ENCODE peak calls at places on chromosomes 6 and 20, in four cellular contexts. C, G, V and R are unnamed samples.

GRCh38 chr6:89589297-89590074 is 49.1 kb downstream of the LYRM2 start:
- DNase-seq in C (no peak), G (no peak), V (no peak), R (peak; percentile 96)

GRCh38 chr6:163413345-163414116 is 987 bp upstream of the QKI start:
- DNase-seq in C (peak; percentile 83), G (peak; percentile 91), V (peak; percentile 87), R (peak; percentile 91)

GRCh38 chr20:49186535-49187329 is 1.4 kb downstream of the STAU1 start:
- DNase-seq in C (peak; percentile 77), G (peak; percentile 80), V (peak; percentile 75), R (peak; percentile 58)

GRCh38 chr20:37915800-37916570 is 13.1 kb downstream of the VSTM2L start:
- DNase-seq in C (no peak), G (no peak), V (no peak), R (peak; percentile 71)

GRCh38 chr6:30483677-30484279 is 5.5 kb upstream of the HLA-E start:
- DNase-seq in C (no peak), G (no peak), V (peak; percentile 61), R (no peak)

GRCh38 chr20:46739441-46740213 is 30.2 kb downstream of the SLC2A10 start:
- DNase-seq in C (no peak), G (no peak), V (no peak), R (no peak)

GRCh38 chr20:18705490-18705889 is 108.1 kb upstream of the SCP2D1 start:
- DNase-seq in C (no peak), G (no peak), V (no peak), R (no peak)

GRCh38 chr6:18211338-18211737 is 53.0 kb downstream of the DEK start:
- DNase-seq in C (no peak), G (no peak), V (no peak), R (no peak)

GRCh38 chr6:90375681-90376439 is 79.2 kb upstream of the BACH2 start:
- DNase-seq in C (no peak), G (no peak), V (peak; percentile 32), R (no peak)

GRCh38 chr6:134564705-134565104 is 246.8 kb upstream of the SGK1 start:
- DNase-seq in C (no peak), G (no peak), V (no peak), R (no peak)

GRCh38 chr6:82712826-82713225 is 349.2 kb downstream of the TPBG start:
- DNase-seq in C (no peak), G (no peak), V (no peak), R (no peak)

GRCh38 chr6:69276204-69276603 is 520.6 kb downstream of the LMBRD1 start:
- DNase-seq in C (no peak), G (no peak), V (no peak), R (no peak)

GRCh38 chr20:10857362-10858070 is 183.7 kb upstream of the JAG1 start:
- DNase-seq in C (peak; percentile 59), G (no peak), V (peak; percentile 62), R (no peak)

GRCh38 chr20:31757254-31757653 is 18.2 kb downstream of the TPX2 start:
- DNase-seq in C (no peak), G (no peak), V (no peak), R (no peak)

GRCh38 chr20:33838035-33838864 is 27.1 kb downstream of the CHMP4B start:
- DNase-seq in C (peak; percentile 39), G (no peak), V (no peak), R (no peak)

GRCh38 chr20:19969507-19970255 is 47.5 kb upstream of the NAA20 start:
- DNase-seq in C (no peak), G (no peak), V (no peak), R (no peak)

GRCh38 chr6:169949501-169950097 is 198.2 kb downstream of the ERMARD start:
- DNase-seq in C (no peak), G (no peak), V (no peak), R (no peak)

GRCh38 chr20:51750037-51750769 is 18.0 kb downstream of the ATP9A start:
- DNase-seq in C (peak; percentile 89), G (peak; percentile 84), V (peak; percentile 92), R (peak; percentile 60)

GRCh38 chr6:20464041-20464440 is 62.4 kb downstream of the E2F3 start:
- DNase-seq in C (no peak), G (no peak), V (no peak), R (no peak)

GRCh38 chr6:130029163-130029562 is 10.8 kb downstream of the L3MBTL3 start:
- DNase-seq in C (no peak), G (no peak), V (no peak), R (no peak)

GRCh38 chr6:163311830-163312229 is 102.7 kb upstream of the QKI start:
- DNase-seq in C (no peak), G (no peak), V (no peak), R (no peak)

GRCh38 chr6:97919631-97920030 is 636.6 kb upstream of the MMS22L start:
- DNase-seq in C (no peak), G (no peak), V (no peak), R (no peak)

GRCh38 chr6:44486002-44486421 is 98.5 kb downstream of the CDC5L start:
- DNase-seq in C (no peak), G (no peak), V (no peak), R (peak; percentile 68)

GRCh38 chr6:170019259-170020040 is 268.0 kb downstream of the ERMARD start:
- DNase-seq in C (no peak), G (peak; percentile 78), V (no peak), R (no peak)

GRCh38 chr6:49269190-49269589 is 193.9 kb downstream of the MMUT start:
- DNase-seq in C (no peak), G (no peak), V (no peak), R (no peak)

GRCh38 chr6:4805553-4806307 is 29.5 kb downstream of the CDYL start:
- DNase-seq in C (peak; percentile 76), G (no peak), V (peak; percentile 60), R (peak; percentile 92)

GRCh38 chr6:132910759-132911158 is 96.4 kb downstream of the RPS12 start:
- DNase-seq in C (no peak), G (no peak), V (no peak), R (no peak)

GRCh38 chr6:75155586-75155985 is 50.3 kb downstream of the COL12A1 start:
- DNase-seq in C (no peak), G (no peak), V (no peak), R (no peak)

GRCh38 chr6:140857734-140858380 is 1274.9 kb upstream of the GJE1 start:
- DNase-seq in C (no peak), G (no peak), V (peak; percentile 12), R (no peak)

GRCh38 chr6:87968435-87969278 is 79.0 kb upstream of the SPACA1 start:
- DNase-seq in C (peak; percentile 36), G (no peak), V (no peak), R (peak; percentile 73)

GRCh38 chr20:6100261-6100660 is 22.6 kb downstream of the FERMT1 start:
- DNase-seq in C (no peak), G (no peak), V (no peak), R (no peak)

GRCh38 chr6:5036309-5036708 is 32.5 kb upstream of the RPP40 start:
- DNase-seq in C (peak; percentile 21), G (no peak), V (no peak), R (peak; percentile 94)

GRCh38 chr20:62649140-62649539 is 6.8 kb downstream of the SLCO4A1 start:
- DNase-seq in C (no peak), G (no peak), V (no peak), R (no peak)

GRCh38 chr20:38931984-38932383 is 5.8 kb downstream of the FAM83D start:
- DNase-seq in C (no peak), G (no peak), V (no peak), R (no peak)
- H3K4me1 ChIP-seq in C (peaks cover 4% of the 10 kb centered on the region), G (peaks cover 10% of the 10 kb centered on the region), V (peaks cover 3% of the 10 kb centered on the region), R (no peaks in the 10 kb centered on the region)

DNA sequence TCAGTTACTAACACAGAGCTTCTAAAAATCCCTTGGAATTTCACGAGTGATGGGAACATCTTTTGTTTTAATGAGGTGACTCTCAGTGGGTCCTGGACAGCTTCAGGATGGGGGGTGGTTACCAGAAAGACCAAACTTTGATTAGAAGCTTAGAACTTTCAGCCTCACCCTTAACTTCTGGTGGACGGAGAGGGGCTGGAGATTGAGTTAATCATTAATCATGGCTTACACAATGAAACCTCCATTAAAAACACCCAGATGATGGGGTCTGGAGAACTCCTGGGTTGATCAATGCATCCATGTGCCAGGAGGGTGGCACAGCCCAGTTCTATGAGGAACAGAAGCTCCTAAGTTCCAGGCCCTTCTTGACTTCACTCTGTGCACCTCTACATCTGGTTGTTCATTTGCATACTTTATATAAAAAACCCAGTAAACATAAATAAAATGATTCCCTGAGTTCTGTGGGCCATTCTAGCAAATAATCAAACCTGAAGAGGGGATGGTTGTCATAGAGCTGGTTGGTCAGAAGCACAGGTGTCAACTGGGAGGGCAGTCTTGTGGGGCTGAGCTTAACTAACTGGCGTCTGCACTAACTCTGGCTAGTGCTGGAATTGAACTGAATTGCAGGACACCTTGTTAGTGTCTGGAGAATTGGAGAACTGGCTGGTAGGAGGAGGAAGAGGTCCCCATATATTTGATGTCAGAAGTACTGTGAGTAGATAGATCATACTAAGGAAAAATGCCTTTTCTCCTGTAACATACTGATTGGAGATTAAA is 10.3 kb downstream of the RMND1 start:
- DNase-seq in C (no peak), G (no peak), V (no peak), R (no peak)
- H3K4me1 ChIP-seq in C (peaks cover 18% of the 10 kb centered on the region), G (peaks cover 30% of the 10 kb centered on the region), V (peaks cover 30% of the 10 kb centered on the region), R (peaks cover 9% of the 10 kb centered on the region)

GRCh38 chr6:106124437-106125423 is 38.6 kb downstream of the PRDM1 start:
- DNase-seq in C (no peak), G (no peak), V (no peak), R (no peak)
- H3K4me1 ChIP-seq in C (peaks cover 6% of the 10 kb centered on the region), G (peaks cover 8% of the 10 kb centered on the region), V (no peaks in the 10 kb centered on the region), R (no peaks in the 10 kb centered on the region)

DNA sequence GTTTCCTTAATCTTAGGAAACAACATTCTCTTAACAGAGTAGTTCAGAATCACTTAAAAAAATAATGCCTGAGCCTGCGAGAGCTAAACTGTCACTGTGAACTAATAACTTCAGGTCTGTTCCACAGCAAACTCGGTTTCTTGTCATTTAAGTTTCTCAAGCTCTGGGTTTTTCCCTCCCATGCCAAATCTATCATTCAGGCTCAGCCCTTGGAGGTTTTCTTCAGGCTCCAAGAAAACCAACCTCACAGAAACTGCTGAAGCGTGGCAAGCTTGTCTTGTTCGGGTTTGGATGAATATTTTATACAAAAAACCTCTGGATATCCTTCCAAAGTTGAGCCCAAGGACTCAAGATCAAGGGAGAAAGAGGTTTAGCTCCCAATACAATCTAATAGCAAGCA is 99.7 kb upstream of the SNX9 start:
- DNase-seq in C (no peak), G (no peak), V (no peak), R (peak; percentile 2)
- H3K4me1 ChIP-seq in C (no peaks in the 10 kb centered on the region), G (peaks cover 22% of the 10 kb centered on the region), V (peaks cover 7% of the 10 kb centered on the region), R (no peaks in the 10 kb centered on the region)

DNA sequence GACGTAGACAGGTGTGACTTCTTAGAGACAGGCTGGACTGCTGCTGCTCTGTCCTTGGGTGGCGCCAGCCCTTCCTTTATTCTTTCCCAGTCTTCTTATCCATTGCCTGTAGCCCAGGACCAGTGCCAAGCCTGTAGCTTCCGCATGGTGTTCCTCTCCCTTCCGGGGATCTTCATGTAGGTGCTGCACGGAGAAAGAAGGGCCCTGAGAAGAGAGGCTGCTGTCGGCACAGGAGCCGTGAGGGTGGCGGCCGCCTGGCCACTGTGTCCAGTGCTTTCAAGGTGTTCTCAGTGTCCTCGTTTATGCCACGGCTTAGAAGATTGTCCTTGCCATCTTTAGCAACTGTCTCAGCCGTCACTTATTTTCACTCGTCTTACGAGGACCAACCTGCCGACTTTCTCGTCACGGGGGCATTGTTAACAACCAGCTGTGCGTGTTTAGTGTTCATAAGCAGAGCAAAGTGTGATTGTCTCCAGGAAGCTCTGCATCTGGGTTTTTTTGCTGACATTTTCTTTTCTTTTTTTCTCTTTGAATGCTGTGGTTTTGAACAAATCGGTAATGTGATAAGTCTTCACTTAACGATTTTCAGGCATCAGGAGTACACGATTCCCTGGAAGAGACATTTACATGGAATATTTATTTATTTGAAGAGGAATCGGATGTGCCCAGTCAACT is 61.2 kb downstream of the PPP1R14C start:
- DNase-seq in C (no peak), G (no peak), V (no peak), R (peak; percentile 17)
- H3K4me1 ChIP-seq in C (peaks cover 32% of the 10 kb centered on the region), G (peaks cover 31% of the 10 kb centered on the region), V (peaks cover 10% of the 10 kb centered on the region), R (no peaks in the 10 kb centered on the region)